ENCODE peak calls at places on chromosome 16, in seven cellular contexts. X is adrenal gland, Z is H7, E is neural crest cell, R is IMR-90, F is GM19239, Y is A172. J is an unnamed sample.

GRCh38 chr16:53937068-53937614 is 233.2 kb downstream of the FTO start:
- DNase-seq in X (no peak), Z (no peak), E (peak), R (no peak), F (no peak), Y (no peak), J (no peak)

GRCh38 chr16:85381738-85382592 is 231.2 kb upstream of the GSE1 start:
- DNase-seq in X (no peak), Z (no peak), E (no peak), R (peak), F (no peak), Y (no peak), J (no peak)

GRCh38 chr16:87447323-87447722 is 45.5 kb downstream of the ZCCHC14 start:
- DNase-seq in X (no peak), Z (no peak), E (no peak), R (peak), F (no peak), Y (no peak), J (no peak)

GRCh38 chr16:66844342-66845079 is at the start of gene CA7:
- DNase-seq in X (peak), Z (peak), E (no peak), R (no peak), F (no peak), Y (no peak), J (no peak)

GRCh38 chr16:67349172-67349571 is 22.6 kb downstream of the LRRC36 start:
- DNase-seq in X (no peak), Z (no peak), E (no peak), R (peak), F (no peak), Y (peak), J (peak)

GRCh38 chr16:88469615-88470395 is 16.7 kb downstream of the ZFPM1 start:
- DNase-seq in X (no peak), Z (no peak), E (no peak), R (no peak), F (no peak), Y (no peak), J (no peak)

GRCh38 chr16:89093602-89094251 is at the start of gene ACSF3:
- DNase-seq in X (peak), Z (peak), E (peak), R (peak), F (peak), Y (peak), J (peak)

GRCh38 chr16:19505600-19506303 is 16.1 kb downstream of the GDE1 start:
- DNase-seq in X (no peak), Z (no peak), E (no peak), R (peak), F (no peak), Y (peak), J (no peak)

GRCh38 chr16:72434159-72434558 is 262.2 kb upstream of the PMFBP1 start:
- DNase-seq in X (no peak), Z (no peak), E (no peak), R (peak), F (no peak), Y (peak), J (peak)

GRCh38 chr16:58854392-58854791 is 120.3 kb upstream of the GOT2 start:
- DNase-seq in X (no peak), Z (no peak), E (no peak), R (no peak), F (no peak), Y (no peak), J (no peak)

GRCh38 chr16:610513-611381 is 20.0 kb upstream of the WFIKKN1 start:
- DNase-seq in X (peak), Z (peak), E (no peak), R (no peak), F (peak), Y (no peak), J (no peak)

GRCh38 chr16:52741386-52741785 is 194.4 kb upstream of the TOX3 start:
- DNase-seq in X (no peak), Z (peak), E (no peak), R (no peak), F (no peak), Y (no peak), J (no peak)

GRCh38 chr16:89412811-89413210 is 77.5 kb downstream of the ANKRD11 start:
- DNase-seq in X (peak), Z (peak), E (peak), R (no peak), F (no peak), Y (no peak), J (no peak)

GRCh38 chr16:30829130-30830071 is 42.4 kb upstream of the ZNF629 start:
- DNase-seq in X (no peak), Z (no peak), E (no peak), R (no peak), F (no peak), Y (no peak), J (peak)

GRCh38 chr16:23590181-23590580 is 5.9 kb downstream of the NDUFAB1 start:
- DNase-seq in X (no peak), Z (no peak), E (no peak), R (no peak), F (no peak), Y (no peak), J (no peak)

GRCh38 chr16:90044111-90044551 is 24.9 kb upstream of the DBNDD1 start:
- DNase-seq in X (peak), Z (no peak), E (no peak), R (no peak), F (no peak), Y (peak), J (peak)

GRCh38 chr16:57131351-57131970 is 39.1 kb downstream of the CPNE2 start:
- DNase-seq in X (no peak), Z (peak), E (no peak), R (no peak), F (no peak), Y (no peak), J (no peak)

GRCh38 chr16:57266531-57267268 is 17.8 kb downstream of the PLLP start:
- DNase-seq in X (no peak), Z (peak), E (no peak), R (no peak), F (no peak), Y (no peak), J (no peak)

GRCh38 chr16:1950047-1950446 is 4.4 kb downstream of the RPL3L start:
- DNase-seq in X (no peak), Z (no peak), E (no peak), R (no peak), F (no peak), Y (no peak), J (no peak)

GRCh38 chr16:89210165-89210903 is 7.2 kb upstream of the ZNF778 start:
- DNase-seq in X (no peak), Z (no peak), E (no peak), R (no peak), F (no peak), Y (no peak), J (no peak)

GRCh38 chr16:27920391-27920891 is 143.1 kb downstream of the GSG1L start:
- DNase-seq in X (peak), Z (peak), E (peak), R (no peak), F (no peak), Y (peak), J (peak)

GRCh38 chr16:27424772-27425498 is 23.0 kb downstream of the IL21R start:
- DNase-seq in X (peak), Z (no peak), E (no peak), R (no peak), F (no peak), Y (no peak), J (no peak)